ENCODE peak calls at places on chromosomes 16 and 17, in ten cellular contexts. One of them, this sample, is unnamed.

GRCh38 chr17:19366637-19366972 is 4.1 kb upstream of the B9D1 start:
- DNase-seq in mucosa of gallbladder: no peak
- DNase-seq in caudate nucleus: no peak
- DNase-seq in activated CD8-positive, alpha-beta T cell treated with anti-CD3 and anti-CD28 coated beads, Interleukin-2, amount 10 ng/mL, durations not matched to agents 7 days and 5 days: no peak
- DNase-seq in naive thymus-derived CD8-positive, alpha-beta T cell: no peak
- DNase-seq in CD8-positive, alpha-beta T cell: no peak
- DNase-seq in T-helper 1 cell: no peak
- DNase-seq in stimulated activated CD4-positive, alpha-beta T cell treated with anti-CD3 and anti-CD28 coated beads, Interleukin-1b, Interleukin-23, amount 100 ng/mL, for 24 hours: no peak
- DNase-seq in stimulated activated effector memory CD8-positive, alpha-beta T cell treated with anti-CD3 and anti-CD28 coated beads, Interleukin-12 subunit alpha, Interleukin-12 subunit beta, amount 100 ng/mL, for 72 hours: no peak
- DNase-seq in activated T-cell treated with anti-CD3 and anti-CD28 coated beads, Interleukin-2, amount 50 U/mL, for 72 hours: no peak
- DNase-seq in this sample: no peak

GRCh38 chr16:57537596-57538234 is 1.3 kb upstream of the CCDC102A start:
- DNase-seq in mucosa of gallbladder: no peak
- DNase-seq in caudate nucleus: no peak
- DNase-seq in activated CD8-positive, alpha-beta T cell treated with anti-CD3 and anti-CD28 coated beads, Interleukin-2, amount 10 ng/mL, durations not matched to agents 7 days and 5 days: peak
- DNase-seq in naive thymus-derived CD8-positive, alpha-beta T cell: no peak
- DNase-seq in CD8-positive, alpha-beta T cell: no peak
- DNase-seq in T-helper 1 cell: no peak
- DNase-seq in stimulated activated CD4-positive, alpha-beta T cell treated with anti-CD3 and anti-CD28 coated beads, Interleukin-1b, Interleukin-23, amount 100 ng/mL, for 24 hours: no peak
- DNase-seq in stimulated activated effector memory CD8-positive, alpha-beta T cell treated with anti-CD3 and anti-CD28 coated beads, Interleukin-12 subunit alpha, Interleukin-12 subunit beta, amount 100 ng/mL, for 72 hours: no peak
- DNase-seq in activated T-cell treated with anti-CD3 and anti-CD28 coated beads, Interleukin-2, amount 50 U/mL, for 72 hours: no peak
- DNase-seq in this sample: no peak

GRCh38 chr17:41393826-41394225 is 3.6 kb downstream of the KRT31 start:
- DNase-seq in mucosa of gallbladder: no peak
- DNase-seq in caudate nucleus: no peak
- DNase-seq in activated CD8-positive, alpha-beta T cell treated with anti-CD3 and anti-CD28 coated beads, Interleukin-2, amount 10 ng/mL, durations not matched to agents 7 days and 5 days: no peak
- DNase-seq in naive thymus-derived CD8-positive, alpha-beta T cell: no peak
- DNase-seq in CD8-positive, alpha-beta T cell: no peak
- DNase-seq in T-helper 1 cell: no peak
- DNase-seq in stimulated activated CD4-positive, alpha-beta T cell treated with anti-CD3 and anti-CD28 coated beads, Interleukin-1b, Interleukin-23, amount 100 ng/mL, for 24 hours: no peak
- DNase-seq in stimulated activated effector memory CD8-positive, alpha-beta T cell treated with anti-CD3 and anti-CD28 coated beads, Interleukin-12 subunit alpha, Interleukin-12 subunit beta, amount 100 ng/mL, for 72 hours: no peak
- DNase-seq in activated T-cell treated with anti-CD3 and anti-CD28 coated beads, Interleukin-2, amount 50 U/mL, for 72 hours: no peak
- DNase-seq in this sample: no peak

GRCh38 chr17:27526603-27527002 is 70.4 kb downstream of the KSR1 start:
- DNase-seq in mucosa of gallbladder: peak
- DNase-seq in caudate nucleus: no peak
- DNase-seq in activated CD8-positive, alpha-beta T cell treated with anti-CD3 and anti-CD28 coated beads, Interleukin-2, amount 10 ng/mL, durations not matched to agents 7 days and 5 days: peak
- DNase-seq in naive thymus-derived CD8-positive, alpha-beta T cell: no peak
- DNase-seq in CD8-positive, alpha-beta T cell: no peak
- DNase-seq in T-helper 1 cell: no peak
- DNase-seq in stimulated activated CD4-positive, alpha-beta T cell treated with anti-CD3 and anti-CD28 coated beads, Interleukin-1b, Interleukin-23, amount 100 ng/mL, for 24 hours: peak
- DNase-seq in stimulated activated effector memory CD8-positive, alpha-beta T cell treated with anti-CD3 and anti-CD28 coated beads, Interleukin-12 subunit alpha, Interleukin-12 subunit beta, amount 100 ng/mL, for 72 hours: no peak
- DNase-seq in activated T-cell treated with anti-CD3 and anti-CD28 coated beads, Interleukin-2, amount 50 U/mL, for 72 hours: peak
- DNase-seq in this sample: peak

GRCh38 chr16:66161942-66162341 is 204.5 kb upstream of the CDH5 start:
- DNase-seq in mucosa of gallbladder: no peak
- DNase-seq in caudate nucleus: no peak
- DNase-seq in activated CD8-positive, alpha-beta T cell treated with anti-CD3 and anti-CD28 coated beads, Interleukin-2, amount 10 ng/mL, durations not matched to agents 7 days and 5 days: no peak
- DNase-seq in naive thymus-derived CD8-positive, alpha-beta T cell: no peak
- DNase-seq in CD8-positive, alpha-beta T cell: no peak
- DNase-seq in T-helper 1 cell: no peak
- DNase-seq in stimulated activated CD4-positive, alpha-beta T cell treated with anti-CD3 and anti-CD28 coated beads, Interleukin-1b, Interleukin-23, amount 100 ng/mL, for 24 hours: no peak
- DNase-seq in stimulated activated effector memory CD8-positive, alpha-beta T cell treated with anti-CD3 and anti-CD28 coated beads, Interleukin-12 subunit alpha, Interleukin-12 subunit beta, amount 100 ng/mL, for 72 hours: no peak
- DNase-seq in activated T-cell treated with anti-CD3 and anti-CD28 coated beads, Interleukin-2, amount 50 U/mL, for 72 hours: no peak
- DNase-seq in this sample: no peak

GRCh38 chr17:55567240-55568216 is 56.3 kb upstream of the SMIM36 start:
- DNase-seq in mucosa of gallbladder: no peak
- DNase-seq in caudate nucleus: no peak
- DNase-seq in activated CD8-positive, alpha-beta T cell treated with anti-CD3 and anti-CD28 coated beads, Interleukin-2, amount 10 ng/mL, durations not matched to agents 7 days and 5 days: no peak
- DNase-seq in naive thymus-derived CD8-positive, alpha-beta T cell: no peak
- DNase-seq in CD8-positive, alpha-beta T cell: no peak
- DNase-seq in T-helper 1 cell: no peak
- DNase-seq in stimulated activated CD4-positive, alpha-beta T cell treated with anti-CD3 and anti-CD28 coated beads, Interleukin-1b, Interleukin-23, amount 100 ng/mL, for 24 hours: no peak
- DNase-seq in stimulated activated effector memory CD8-positive, alpha-beta T cell treated with anti-CD3 and anti-CD28 coated beads, Interleukin-12 subunit alpha, Interleukin-12 subunit beta, amount 100 ng/mL, for 72 hours: no peak
- DNase-seq in activated T-cell treated with anti-CD3 and anti-CD28 coated beads, Interleukin-2, amount 50 U/mL, for 72 hours: no peak
- DNase-seq in this sample: no peak

GRCh38 chr17:82097187-82097918 is 683 bp downstream of the FASN start:
- DNase-seq in mucosa of gallbladder: no peak
- DNase-seq in caudate nucleus: no peak
- DNase-seq in activated CD8-positive, alpha-beta T cell treated with anti-CD3 and anti-CD28 coated beads, Interleukin-2, amount 10 ng/mL, durations not matched to agents 7 days and 5 days: peak
- DNase-seq in naive thymus-derived CD8-positive, alpha-beta T cell: no peak
- DNase-seq in CD8-positive, alpha-beta T cell: no peak
- DNase-seq in T-helper 1 cell: peak
- DNase-seq in stimulated activated CD4-positive, alpha-beta T cell treated with anti-CD3 and anti-CD28 coated beads, Interleukin-1b, Interleukin-23, amount 100 ng/mL, for 24 hours: peak
- DNase-seq in stimulated activated effector memory CD8-positive, alpha-beta T cell treated with anti-CD3 and anti-CD28 coated beads, Interleukin-12 subunit alpha, Interleukin-12 subunit beta, amount 100 ng/mL, for 72 hours: peak
- DNase-seq in activated T-cell treated with anti-CD3 and anti-CD28 coated beads, Interleukin-2, amount 50 U/mL, for 72 hours: peak
- DNase-seq in this sample: peak

GRCh38 chr17:75517277-75517865 is 1.0 kb downstream of the TSEN54 start:
- DNase-seq in mucosa of gallbladder: peak
- DNase-seq in caudate nucleus: no peak
- DNase-seq in activated CD8-positive, alpha-beta T cell treated with anti-CD3 and anti-CD28 coated beads, Interleukin-2, amount 10 ng/mL, durations not matched to agents 7 days and 5 days: peak
- DNase-seq in naive thymus-derived CD8-positive, alpha-beta T cell: no peak
- DNase-seq in CD8-positive, alpha-beta T cell: no peak
- DNase-seq in T-helper 1 cell: no peak
- DNase-seq in stimulated activated CD4-positive, alpha-beta T cell treated with anti-CD3 and anti-CD28 coated beads, Interleukin-1b, Interleukin-23, amount 100 ng/mL, for 24 hours: no peak
- DNase-seq in stimulated activated effector memory CD8-positive, alpha-beta T cell treated with anti-CD3 and anti-CD28 coated beads, Interleukin-12 subunit alpha, Interleukin-12 subunit beta, amount 100 ng/mL, for 72 hours: no peak
- DNase-seq in activated T-cell treated with anti-CD3 and anti-CD28 coated beads, Interleukin-2, amount 50 U/mL, for 72 hours: peak
- DNase-seq in this sample: peak

GRCh38 chr17:75011788-75012319 is 616 bp upstream of the MRPL58 start:
- DNase-seq in mucosa of gallbladder: peak
- DNase-seq in caudate nucleus: peak
- DNase-seq in activated CD8-positive, alpha-beta T cell treated with anti-CD3 and anti-CD28 coated beads, Interleukin-2, amount 10 ng/mL, durations not matched to agents 7 days and 5 days: no peak
- DNase-seq in naive thymus-derived CD8-positive, alpha-beta T cell: no peak
- DNase-seq in CD8-positive, alpha-beta T cell: no peak
- DNase-seq in T-helper 1 cell: no peak
- DNase-seq in stimulated activated CD4-positive, alpha-beta T cell treated with anti-CD3 and anti-CD28 coated beads, Interleukin-1b, Interleukin-23, amount 100 ng/mL, for 24 hours: no peak
- DNase-seq in stimulated activated effector memory CD8-positive, alpha-beta T cell treated with anti-CD3 and anti-CD28 coated beads, Interleukin-12 subunit alpha, Interleukin-12 subunit beta, amount 100 ng/mL, for 72 hours: no peak
- DNase-seq in activated T-cell treated with anti-CD3 and anti-CD28 coated beads, Interleukin-2, amount 50 U/mL, for 72 hours: no peak
- DNase-seq in this sample: no peak

GRCh38 chr17:40093580-40094201 is 6.7 kb downstream of the NR1D1 start:
- DNase-seq in mucosa of gallbladder: no peak
- DNase-seq in caudate nucleus: no peak
- DNase-seq in activated CD8-positive, alpha-beta T cell treated with anti-CD3 and anti-CD28 coated beads, Interleukin-2, amount 10 ng/mL, durations not matched to agents 7 days and 5 days: no peak
- DNase-seq in naive thymus-derived CD8-positive, alpha-beta T cell: no peak
- DNase-seq in CD8-positive, alpha-beta T cell: no peak
- DNase-seq in T-helper 1 cell: no peak
- DNase-seq in stimulated activated CD4-positive, alpha-beta T cell treated with anti-CD3 and anti-CD28 coated beads, Interleukin-1b, Interleukin-23, amount 100 ng/mL, for 24 hours: no peak
- DNase-seq in stimulated activated effector memory CD8-positive, alpha-beta T cell treated with anti-CD3 and anti-CD28 coated beads, Interleukin-12 subunit alpha, Interleukin-12 subunit beta, amount 100 ng/mL, for 72 hours: no peak
- DNase-seq in activated T-cell treated with anti-CD3 and anti-CD28 coated beads, Interleukin-2, amount 50 U/mL, for 72 hours: no peak
- DNase-seq in this sample: no peak

GRCh38 chr17:30256756-30257506 is 21.4 kb upstream of the SLC6A4 start:
- DNase-seq in mucosa of gallbladder: no peak
- DNase-seq in caudate nucleus: no peak
- DNase-seq in activated CD8-positive, alpha-beta T cell treated with anti-CD3 and anti-CD28 coated beads, Interleukin-2, amount 10 ng/mL, durations not matched to agents 7 days and 5 days: no peak
- DNase-seq in naive thymus-derived CD8-positive, alpha-beta T cell: no peak
- DNase-seq in CD8-positive, alpha-beta T cell: no peak
- DNase-seq in T-helper 1 cell: no peak
- DNase-seq in stimulated activated CD4-positive, alpha-beta T cell treated with anti-CD3 and anti-CD28 coated beads, Interleukin-1b, Interleukin-23, amount 100 ng/mL, for 24 hours: no peak
- DNase-seq in stimulated activated effector memory CD8-positive, alpha-beta T cell treated with anti-CD3 and anti-CD28 coated beads, Interleukin-12 subunit alpha, Interleukin-12 subunit beta, amount 100 ng/mL, for 72 hours: no peak
- DNase-seq in activated T-cell treated with anti-CD3 and anti-CD28 coated beads, Interleukin-2, amount 50 U/mL, for 72 hours: no peak
- DNase-seq in this sample: no peak

GRCh38 chr17:32484041-32484461 is 2.7 kb upstream of the CDK5R1 start:
- DNase-seq in mucosa of gallbladder: no peak
- DNase-seq in caudate nucleus: no peak
- DNase-seq in activated CD8-positive, alpha-beta T cell treated with anti-CD3 and anti-CD28 coated beads, Interleukin-2, amount 10 ng/mL, durations not matched to agents 7 days and 5 days: no peak
- DNase-seq in naive thymus-derived CD8-positive, alpha-beta T cell: no peak
- DNase-seq in CD8-positive, alpha-beta T cell: no peak
- DNase-seq in T-helper 1 cell: no peak
- DNase-seq in stimulated activated CD4-positive, alpha-beta T cell treated with anti-CD3 and anti-CD28 coated beads, Interleukin-1b, Interleukin-23, amount 100 ng/mL, for 24 hours: no peak
- DNase-seq in stimulated activated effector memory CD8-positive, alpha-beta T cell treated with anti-CD3 and anti-CD28 coated beads, Interleukin-12 subunit alpha, Interleukin-12 subunit beta, amount 100 ng/mL, for 72 hours: no peak
- DNase-seq in activated T-cell treated with anti-CD3 and anti-CD28 coated beads, Interleukin-2, amount 50 U/mL, for 72 hours: no peak
- DNase-seq in this sample: no peak

GRCh38 chr16:48210747-48211146 is 33.4 kb upstream of the LONP2 start:
- DNase-seq in mucosa of gallbladder: no peak
- DNase-seq in caudate nucleus: no peak
- DNase-seq in activated CD8-positive, alpha-beta T cell treated with anti-CD3 and anti-CD28 coated beads, Interleukin-2, amount 10 ng/mL, durations not matched to agents 7 days and 5 days: no peak
- DNase-seq in naive thymus-derived CD8-positive, alpha-beta T cell: no peak
- DNase-seq in CD8-positive, alpha-beta T cell: no peak
- DNase-seq in T-helper 1 cell: no peak
- DNase-seq in stimulated activated CD4-positive, alpha-beta T cell treated with anti-CD3 and anti-CD28 coated beads, Interleukin-1b, Interleukin-23, amount 100 ng/mL, for 24 hours: no peak
- DNase-seq in stimulated activated effector memory CD8-positive, alpha-beta T cell treated with anti-CD3 and anti-CD28 coated beads, Interleukin-12 subunit alpha, Interleukin-12 subunit beta, amount 100 ng/mL, for 72 hours: no peak
- DNase-seq in activated T-cell treated with anti-CD3 and anti-CD28 coated beads, Interleukin-2, amount 50 U/mL, for 72 hours: no peak
- DNase-seq in this sample: no peak

GRCh38 chr16:57045694-57046381 is 46.5 kb upstream of the CPNE2 start:
- DNase-seq in mucosa of gallbladder: peak
- DNase-seq in caudate nucleus: peak
- DNase-seq in activated CD8-positive, alpha-beta T cell treated with anti-CD3 and anti-CD28 coated beads, Interleukin-2, amount 10 ng/mL, durations not matched to agents 7 days and 5 days: peak
- DNase-seq in naive thymus-derived CD8-positive, alpha-beta T cell: peak
- DNase-seq in CD8-positive, alpha-beta T cell: no peak
- DNase-seq in T-helper 1 cell: no peak
- DNase-seq in stimulated activated CD4-positive, alpha-beta T cell treated with anti-CD3 and anti-CD28 coated beads, Interleukin-1b, Interleukin-23, amount 100 ng/mL, for 24 hours: no peak
- DNase-seq in stimulated activated effector memory CD8-positive, alpha-beta T cell treated with anti-CD3 and anti-CD28 coated beads, Interleukin-12 subunit alpha, Interleukin-12 subunit beta, amount 100 ng/mL, for 72 hours: no peak
- DNase-seq in activated T-cell treated with anti-CD3 and anti-CD28 coated beads, Interleukin-2, amount 50 U/mL, for 72 hours: no peak
- DNase-seq in this sample: peak

GRCh38 chr17:73179387-73179786 is 13.5 kb upstream of the COG1 start:
- DNase-seq in mucosa of gallbladder: no peak
- DNase-seq in caudate nucleus: no peak
- DNase-seq in activated CD8-positive, alpha-beta T cell treated with anti-CD3 and anti-CD28 coated beads, Interleukin-2, amount 10 ng/mL, durations not matched to agents 7 days and 5 days: no peak
- DNase-seq in naive thymus-derived CD8-positive, alpha-beta T cell: no peak
- DNase-seq in CD8-positive, alpha-beta T cell: no peak
- DNase-seq in T-helper 1 cell: no peak
- DNase-seq in stimulated activated CD4-positive, alpha-beta T cell treated with anti-CD3 and anti-CD28 coated beads, Interleukin-1b, Interleukin-23, amount 100 ng/mL, for 24 hours: no peak
- DNase-seq in stimulated activated effector memory CD8-positive, alpha-beta T cell treated with anti-CD3 and anti-CD28 coated beads, Interleukin-12 subunit alpha, Interleukin-12 subunit beta, amount 100 ng/mL, for 72 hours: no peak
- DNase-seq in activated T-cell treated with anti-CD3 and anti-CD28 coated beads, Interleukin-2, amount 50 U/mL, for 72 hours: no peak
- DNase-seq in this sample: no peak

This sample was measured in GM06990.